ENCODE peak calls at places on chromosomes 3 and 15, in nine cellular contexts. One of them, this sample, is unnamed.

GRCh38 chr15:74387141-74387541 is 19.7 kb upstream of the CYP11A1 start:
- DNase-seq in neural progenitor cell: no peak
- DNase-seq in HFFc6: no peak
- DNase-seq in endothelial cell: no peak
- DNase-seq in suprapubic skin: no peak
- DNase-seq in WERI-Rb-1: no peak
- DNase-seq in activated CD8-positive, alpha-beta T cell treated with anti-CD3 and anti-CD28 coated beads for 36 hours: no peak
- DNase-seq in GM20000: no peak
- DNase-seq in bronchial epithelial cell: no peak
- DNase-seq in this sample: no peak

GRCh38 chr3:56926513-56927282 is 124.9 kb upstream of the ARHGEF3 start:
- DNase-seq in WERI-Rb-1: no peak
- DNase-seq in endothelial cell: no peak
- DNase-seq in HFFc6: peak
- DNase-seq in neural progenitor cell: no peak
- DNase-seq in activated CD8-positive, alpha-beta T cell treated with anti-CD3 and anti-CD28 coated beads for 36 hours: no peak
- DNase-seq in suprapubic skin: no peak
- DNase-seq in bronchial epithelial cell: peak
- DNase-seq in GM20000: no peak
- DNase-seq in this sample: peak

GRCh38 chr15:22949074-22949547 is 31.1 kb downstream of the CYFIP1 start:
- DNase-seq in neural progenitor cell: peak
- DNase-seq in activated CD8-positive, alpha-beta T cell treated with anti-CD3 and anti-CD28 coated beads for 36 hours: peak
- DNase-seq in endothelial cell: peak
- DNase-seq in bronchial epithelial cell: no peak
- DNase-seq in HFFc6: no peak
- DNase-seq in WERI-Rb-1: no peak
- DNase-seq in GM20000: peak
- DNase-seq in suprapubic skin: no peak
- DNase-seq in this sample: peak

GRCh38 chr15:85704720-85705119 is 90.0 kb downstream of the KLHL25 start:
- DNase-seq in neural progenitor cell: no peak
- DNase-seq in WERI-Rb-1: no peak
- DNase-seq in GM20000: no peak
- DNase-seq in bronchial epithelial cell: no peak
- DNase-seq in HFFc6: no peak
- DNase-seq in suprapubic skin: no peak
- DNase-seq in activated CD8-positive, alpha-beta T cell treated with anti-CD3 and anti-CD28 coated beads for 36 hours: peak
- DNase-seq in endothelial cell: no peak
- DNase-seq in this sample: no peak

GRCh38 chr3:184683900-184684560 is 27.8 kb downstream of the MAGEF1 start:
- DNase-seq in GM20000: no peak
- DNase-seq in endothelial cell: no peak
- DNase-seq in neural progenitor cell: no peak
- DNase-seq in HFFc6: no peak
- DNase-seq in bronchial epithelial cell: no peak
- DNase-seq in WERI-Rb-1: no peak
- DNase-seq in suprapubic skin: no peak
- DNase-seq in activated CD8-positive, alpha-beta T cell treated with anti-CD3 and anti-CD28 coated beads for 36 hours: no peak
- DNase-seq in this sample: no peak

GRCh38 chr15:50148362-50148963 is 29.4 kb upstream of the ATP8B4 start:
- DNase-seq in suprapubic skin: no peak
- DNase-seq in bronchial epithelial cell: peak
- DNase-seq in neural progenitor cell: peak
- DNase-seq in GM20000: no peak
- DNase-seq in endothelial cell: peak
- DNase-seq in WERI-Rb-1: peak
- DNase-seq in activated CD8-positive, alpha-beta T cell treated with anti-CD3 and anti-CD28 coated beads for 36 hours: no peak
- DNase-seq in HFFc6: peak
- DNase-seq in this sample: peak

GRCh38 chr3:101068876-101069606 is 75.8 kb upstream of the ABI3BP start:
- DNase-seq in WERI-Rb-1: no peak
- DNase-seq in suprapubic skin: no peak
- DNase-seq in HFFc6: no peak
- DNase-seq in endothelial cell: no peak
- DNase-seq in neural progenitor cell: no peak
- DNase-seq in activated CD8-positive, alpha-beta T cell treated with anti-CD3 and anti-CD28 coated beads for 36 hours: no peak
- DNase-seq in bronchial epithelial cell: no peak
- DNase-seq in GM20000: no peak
- DNase-seq in this sample: no peak

GRCh38 chr3:110940074-110940473 is 131.5 kb upstream of the NECTIN3 start:
- DNase-seq in WERI-Rb-1: no peak
- DNase-seq in neural progenitor cell: no peak
- DNase-seq in HFFc6: no peak
- DNase-seq in suprapubic skin: no peak
- DNase-seq in bronchial epithelial cell: no peak
- DNase-seq in activated CD8-positive, alpha-beta T cell treated with anti-CD3 and anti-CD28 coated beads for 36 hours: no peak
- DNase-seq in GM20000: no peak
- DNase-seq in endothelial cell: no peak
- DNase-seq in this sample: no peak

GRCh38 chr15:73994419-73994883 is at the start of gene PML:
- DNase-seq in neural progenitor cell: peak
- DNase-seq in endothelial cell: peak
- DNase-seq in GM20000: peak
- DNase-seq in WERI-Rb-1: peak
- DNase-seq in suprapubic skin: peak
- DNase-seq in activated CD8-positive, alpha-beta T cell treated with anti-CD3 and anti-CD28 coated beads for 36 hours: peak
- DNase-seq in bronchial epithelial cell: peak
- DNase-seq in HFFc6: peak
- DNase-seq in this sample: peak

GRCh38 chr3:13718000-13718399 is 161.9 kb downstream of the WNT7A start:
- DNase-seq in endothelial cell: no peak
- DNase-seq in GM20000: no peak
- DNase-seq in neural progenitor cell: no peak
- DNase-seq in activated CD8-positive, alpha-beta T cell treated with anti-CD3 and anti-CD28 coated beads for 36 hours: no peak
- DNase-seq in WERI-Rb-1: no peak
- DNase-seq in HFFc6: no peak
- DNase-seq in bronchial epithelial cell: no peak
- DNase-seq in suprapubic skin: peak
- DNase-seq in this sample: no peak

GRCh38 chr3:149512073-149512782 is 37.7 kb downstream of the TM4SF4 start:
- DNase-seq in suprapubic skin: no peak
- DNase-seq in activated CD8-positive, alpha-beta T cell treated with anti-CD3 and anti-CD28 coated beads for 36 hours: peak
- DNase-seq in endothelial cell: peak
- DNase-seq in GM20000: peak
- DNase-seq in bronchial epithelial cell: peak
- DNase-seq in WERI-Rb-1: peak
- DNase-seq in neural progenitor cell: peak
- DNase-seq in HFFc6: peak
- DNase-seq in this sample: peak

GRCh38 chr3:31157893-31158620 is 263.6 kb upstream of the GADL1 start:
- DNase-seq in endothelial cell: no peak
- DNase-seq in neural progenitor cell: no peak
- DNase-seq in HFFc6: peak
- DNase-seq in suprapubic skin: no peak
- DNase-seq in activated CD8-positive, alpha-beta T cell treated with anti-CD3 and anti-CD28 coated beads for 36 hours: no peak
- DNase-seq in WERI-Rb-1: no peak
- DNase-seq in bronchial epithelial cell: peak
- DNase-seq in GM20000: no peak
- DNase-seq in this sample: no peak

GRCh38 chr3:85337895-85338294 is 379.1 kb downstream of the CADM2 start:
- DNase-seq in WERI-Rb-1: no peak
- DNase-seq in bronchial epithelial cell: no peak
- DNase-seq in neural progenitor cell: no peak
- DNase-seq in suprapubic skin: no peak
- DNase-seq in endothelial cell: no peak
- DNase-seq in activated CD8-positive, alpha-beta T cell treated with anti-CD3 and anti-CD28 coated beads for 36 hours: no peak
- DNase-seq in HFFc6: no peak
- DNase-seq in GM20000: no peak
- DNase-seq in this sample: peak

DNA sequence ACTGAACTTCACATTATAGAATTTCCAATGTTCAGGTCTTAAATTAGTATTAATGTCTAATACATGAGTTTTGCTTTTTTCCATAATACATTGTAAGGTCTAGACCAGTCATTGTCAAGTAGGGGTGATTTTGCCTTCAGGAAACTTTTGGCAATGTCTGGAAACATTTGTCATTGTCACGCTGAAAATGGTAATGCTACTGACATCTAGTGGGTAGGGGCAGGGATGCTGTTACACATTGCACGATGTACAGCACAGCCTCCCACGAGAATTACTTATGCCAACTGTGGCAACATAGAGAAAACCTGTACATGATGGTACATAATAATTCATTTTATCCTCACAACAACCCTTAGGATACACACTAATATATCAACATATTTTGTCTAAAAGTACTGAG is 384.1 kb downstream of the CADM2 start:
- DNase-seq in GM20000: peak
- DNase-seq in bronchial epithelial cell: peak
- DNase-seq in endothelial cell: peak
- DNase-seq in WERI-Rb-1: peak
- DNase-seq in suprapubic skin: no peak
- DNase-seq in activated CD8-positive, alpha-beta T cell treated with anti-CD3 and anti-CD28 coated beads for 36 hours: no peak
- DNase-seq in neural progenitor cell: peak
- DNase-seq in HFFc6: no peak
- DNase-seq in this sample: peak
- TF ChIP-seq CTCF in GM20000: peak
- TF ChIP-seq CTCF in bronchial epithelial cell: peak
- TF ChIP-seq CTCF in endothelial cell: no peak
- TF ChIP-seq CTCF in WERI-Rb-1: peak
- TF ChIP-seq CTCF in suprapubic skin: no peak
- TF ChIP-seq CTCF in activated CD8-positive, alpha-beta T cell treated with anti-CD3 and anti-CD28 coated beads for 36 hours: no peak
- TF ChIP-seq CTCF in neural progenitor cell: peak
- TF ChIP-seq CTCF in HFFc6: no peak
- TF ChIP-seq CTCF in this sample: peak

DNA sequence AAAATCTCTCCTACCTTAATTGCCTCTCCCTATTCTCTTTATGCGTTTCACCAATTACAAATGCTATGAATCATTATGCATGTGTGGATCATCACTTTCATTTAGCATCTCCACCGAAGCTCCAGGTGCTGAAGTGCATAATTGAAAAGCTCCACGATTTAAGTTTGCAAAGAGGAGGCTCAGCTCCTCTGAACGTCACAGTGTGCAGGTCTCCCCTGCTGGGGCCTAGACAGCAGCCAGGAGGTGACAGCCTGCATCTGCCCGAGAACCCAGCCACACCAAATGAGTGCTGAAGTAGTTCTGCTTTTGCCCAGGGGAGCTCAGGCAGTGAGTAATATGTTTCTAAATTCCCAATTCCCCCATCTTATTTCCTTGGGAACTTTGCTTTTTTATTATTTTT is 60.5 kb upstream of the GLCE start:
- DNase-seq in GM20000: no peak
- DNase-seq in suprapubic skin: no peak
- DNase-seq in bronchial epithelial cell: no peak
- DNase-seq in HFFc6: no peak
- DNase-seq in WERI-Rb-1: no peak
- DNase-seq in neural progenitor cell: no peak
- DNase-seq in endothelial cell: no peak
- DNase-seq in activated CD8-positive, alpha-beta T cell treated with anti-CD3 and anti-CD28 coated beads for 36 hours: no peak
- DNase-seq in this sample: no peak
- TF ChIP-seq CTCF in GM20000: no peak
- TF ChIP-seq CTCF in suprapubic skin: no peak
- TF ChIP-seq CTCF in bronchial epithelial cell: no peak
- TF ChIP-seq CTCF in HFFc6: no peak
- TF ChIP-seq CTCF in WERI-Rb-1: no peak
- TF ChIP-seq CTCF in neural progenitor cell: no peak
- TF ChIP-seq CTCF in endothelial cell: no peak
- TF ChIP-seq CTCF in activated CD8-positive, alpha-beta T cell treated with anti-CD3 and anti-CD28 coated beads for 36 hours: no peak
- TF ChIP-seq CTCF in this sample: no peak

DNA sequence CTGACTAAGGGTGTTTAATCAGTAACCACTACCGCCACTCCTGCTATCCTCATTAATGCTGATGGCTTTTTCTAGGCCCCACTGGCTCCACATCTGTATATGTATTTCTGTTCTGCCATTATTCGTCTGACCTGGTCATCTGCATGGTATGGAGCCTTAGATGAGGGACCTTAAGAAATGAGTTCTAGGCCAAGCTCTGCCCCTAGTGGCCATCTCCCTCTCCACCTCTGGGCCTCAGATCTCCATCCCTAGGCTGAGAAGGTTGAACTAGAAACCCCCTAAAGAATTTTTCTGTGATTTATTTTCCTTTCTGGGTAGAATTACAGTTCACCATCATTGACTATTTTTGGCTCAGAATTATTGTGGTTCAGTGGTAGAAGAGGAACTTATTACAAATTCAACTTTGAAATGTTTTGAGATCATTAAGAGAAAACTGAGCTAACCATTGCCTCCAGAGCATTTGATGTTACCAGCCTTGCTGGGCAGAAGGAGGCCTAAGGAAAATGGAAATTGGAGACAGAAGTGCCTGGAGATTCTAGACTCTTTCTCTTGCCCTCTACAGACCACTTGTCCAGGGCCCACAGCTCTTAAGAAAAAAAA is 325.2 kb upstream of the NR2E3 start:
- DNase-seq in suprapubic skin: no peak
- DNase-seq in neural progenitor cell: peak
- DNase-seq in GM20000: peak
- DNase-seq in endothelial cell: no peak
- DNase-seq in WERI-Rb-1: peak
- DNase-seq in bronchial epithelial cell: no peak
- DNase-seq in HFFc6: no peak
- DNase-seq in activated CD8-positive, alpha-beta T cell treated with anti-CD3 and anti-CD28 coated beads for 36 hours: no peak
- DNase-seq in this sample: no peak
- TF ChIP-seq CTCF in suprapubic skin: no peak
- TF ChIP-seq CTCF in neural progenitor cell: peak
- TF ChIP-seq CTCF in GM20000: peak
- TF ChIP-seq CTCF in endothelial cell: peak
- TF ChIP-seq CTCF in WERI-Rb-1: peak
- TF ChIP-seq CTCF in bronchial epithelial cell: peak
- TF ChIP-seq CTCF in HFFc6: peak
- TF ChIP-seq CTCF in activated CD8-positive, alpha-beta T cell treated with anti-CD3 and anti-CD28 coated beads for 36 hours: peak
- TF ChIP-seq CTCF in this sample: peak

GRCh38 chr3:106208979-106209378 is 340.2 kb upstream of the CBLB start:
- DNase-seq in endothelial cell: no peak
- DNase-seq in neural progenitor cell: no peak
- DNase-seq in WERI-Rb-1: no peak
- DNase-seq in activated CD8-positive, alpha-beta T cell treated with anti-CD3 and anti-CD28 coated beads for 36 hours: no peak
- DNase-seq in GM20000: no peak
- DNase-seq in HFFc6: peak
- DNase-seq in bronchial epithelial cell: peak
- DNase-seq in suprapubic skin: no peak
- DNase-seq in this sample: peak
- TF ChIP-seq CTCF in endothelial cell: no peak
- TF ChIP-seq CTCF in neural progenitor cell: no peak
- TF ChIP-seq CTCF in WERI-Rb-1: no peak
- TF ChIP-seq CTCF in activated CD8-positive, alpha-beta T cell treated with anti-CD3 and anti-CD28 coated beads for 36 hours: peak
- TF ChIP-seq CTCF in GM20000: no peak
- TF ChIP-seq CTCF in HFFc6: peak
- TF ChIP-seq CTCF in bronchial epithelial cell: no peak
- TF ChIP-seq CTCF in suprapubic skin: no peak
- TF ChIP-seq CTCF in this sample: peak

This sample was measured in BE2C.